ENCODE peak calls at places on chromosomes 2 and 18, in six cellular contexts. E, U, Q, G, H and Z are unnamed samples.

GRCh38 chr2:36889782-36890181 is 76.6 kb downstream of the STRN start:
- DNase-seq in E (no peak), U (no peak), Q (no peak), G (no peak), H (no peak), Z (no peak)

GRCh38 chr2:240297553-240298315 is 137.7 kb upstream of the GPC1 start:
- DNase-seq in E (no peak), U (peak), Q (no peak), G (no peak), H (peak), Z (no peak)

GRCh38 chr2:26119521-26119920 is 53.4 kb upstream of the GAREM2 start:
- DNase-seq in E (no peak), U (no peak), Q (no peak), G (no peak), H (no peak), Z (no peak)

GRCh38 chr18:44601447-44601846 is 79.2 kb upstream of the SETBP1 start:
- DNase-seq in E (no peak), U (no peak), Q (no peak), G (no peak), H (no peak), Z (no peak)

GRCh38 chr2:152504618-152505017 is 169.6 kb downstream of the FMNL2 start:
- DNase-seq in E (no peak), U (no peak), Q (no peak), G (no peak), H (no peak), Z (no peak)

GRCh38 chr2:84939426-84940087 is 31.4 kb upstream of the KCMF1 start:
- DNase-seq in E (peak), U (no peak), Q (no peak), G (peak), H (no peak), Z (peak)

GRCh38 chr2:26477126-26477910 is 606 bp downstream of the OTOF start:
- DNase-seq in E (no peak), U (no peak), Q (no peak), G (peak), H (peak), Z (peak)

GRCh38 chr2:26772064-26773001 is 8.2 kb downstream of the SLC35F6 start:
- DNase-seq in E (no peak), U (peak), Q (no peak), G (no peak), H (no peak), Z (peak)

GRCh38 chr18:79393181-79393598 is 2.5 kb upstream of the NFATC1 start:
- DNase-seq in E (no peak), U (no peak), Q (no peak), G (no peak), H (peak), Z (peak)

GRCh38 chr2:120253021-120253882 is 600 bp downstream of the RALB start:
- DNase-seq in E (peak), U (peak), Q (no peak), G (peak), H (peak), Z (peak)

GRCh38 chr2:216590780-216591179 is 42.4 kb upstream of the IGFBP2 start:
- DNase-seq in E (no peak), U (no peak), Q (no peak), G (no peak), H (peak), Z (no peak)

GRCh38 chr2:24708537-24709152 is 84.5 kb downstream of the PTRHD1 start:
- DNase-seq in E (no peak), U (no peak), Q (no peak), G (no peak), H (no peak), Z (no peak)

GRCh38 chr2:166057363-166058169 is 70.3 kb downstream of the SCN1A start:
- DNase-seq in E (no peak), U (no peak), Q (no peak), G (no peak), H (no peak), Z (no peak)

GRCh38 chr2:199457147-199458016 is at the start of gene SATB2:
- DNase-seq in E (peak), U (no peak), Q (no peak), G (peak), H (peak), Z (peak)

GRCh38 chr2:217837001-217837491 is 165.7 kb downstream of the TNS1 start:
- DNase-seq in E (no peak), U (peak), Q (no peak), G (no peak), H (peak), Z (no peak)

GRCh38 chr2:45930396-45930792 is 278.9 kb downstream of the PRKCE start:
- DNase-seq in E (no peak), U (no peak), Q (no peak), G (no peak), H (peak), Z (no peak)

GRCh38 chr2:45459860-45460259 is 151.2 kb downstream of the SRBD1 start:
- DNase-seq in E (no peak), U (no peak), Q (no peak), G (peak), H (no peak), Z (no peak)

GRCh38 chr2:111108745-111109271 is 11.9 kb upstream of the BCL2L11 start:
- DNase-seq in E (no peak), U (no peak), Q (no peak), G (no peak), H (no peak), Z (no peak)

GRCh38 chr2:185738679-185739472 is at the start of gene FSIP2:
- DNase-seq in E (peak), U (peak), Q (no peak), G (peak), H (peak), Z (peak)